ENCODE peak calls at places on chromosomes 11 and 22, in ten cellular contexts. One of them, this sample, is unnamed.

GRCh38 chr22:38068641-38069371 is 11.6 kb downstream of the PICK1 start:
- DNase-seq in tibial artery: no peak
- DNase-seq in stimulated activated CD8-positive, alpha-beta memory T cell treated with anti-CD3 and anti-CD28 coated beads, Interleukin-15, amount 100 ng/mL, for 4 hours: no peak
- DNase-seq in NCI-H146: no peak
- DNase-seq in RCC 7860: no peak
- DNase-seq in globus pallidus: no peak
- DNase-seq in astrocyte of the hippocampus: no peak
- DNase-seq in heart left ventricle: no peak
- DNase-seq in Calu3: no peak
- DNase-seq in fibroblast of pulmonary artery: no peak
- DNase-seq in this sample: no peak

GRCh38 chr11:1498262-1498661 is 11.7 kb upstream of the MOB2 start:
- DNase-seq in astrocyte of the hippocampus: no peak
- DNase-seq in heart left ventricle: no peak
- DNase-seq in RCC 7860: no peak
- DNase-seq in Calu3: no peak
- DNase-seq in stimulated activated CD8-positive, alpha-beta memory T cell treated with anti-CD3 and anti-CD28 coated beads, Interleukin-15, amount 100 ng/mL, for 4 hours: no peak
- DNase-seq in fibroblast of pulmonary artery: no peak
- DNase-seq in NCI-H146: no peak
- DNase-seq in tibial artery: peak
- DNase-seq in globus pallidus: no peak
- DNase-seq in this sample: no peak

GRCh38 chr11:67268036-67268683 is 1.9 kb downstream of the GRK2 start:
- DNase-seq in RCC 7860: no peak
- DNase-seq in fibroblast of pulmonary artery: no peak
- DNase-seq in NCI-H146: no peak
- DNase-seq in stimulated activated CD8-positive, alpha-beta memory T cell treated with anti-CD3 and anti-CD28 coated beads, Interleukin-15, amount 100 ng/mL, for 4 hours: no peak
- DNase-seq in heart left ventricle: peak
- DNase-seq in Calu3: no peak
- DNase-seq in tibial artery: peak
- DNase-seq in globus pallidus: no peak
- DNase-seq in astrocyte of the hippocampus: no peak
- DNase-seq in this sample: no peak

GRCh38 chr22:43142881-43143562 is at the start of gene MCAT:
- DNase-seq in NCI-H146: peak
- DNase-seq in stimulated activated CD8-positive, alpha-beta memory T cell treated with anti-CD3 and anti-CD28 coated beads, Interleukin-15, amount 100 ng/mL, for 4 hours: peak
- DNase-seq in fibroblast of pulmonary artery: peak
- DNase-seq in globus pallidus: peak
- DNase-seq in heart left ventricle: peak
- DNase-seq in tibial artery: peak
- DNase-seq in Calu3: peak
- DNase-seq in RCC 7860: peak
- DNase-seq in astrocyte of the hippocampus: peak
- DNase-seq in this sample: no peak

GRCh38 chr11:108871152-108871551 is 206.3 kb downstream of the DDX10 start:
- DNase-seq in globus pallidus: no peak
- DNase-seq in Calu3: peak
- DNase-seq in tibial artery: no peak
- DNase-seq in NCI-H146: peak
- DNase-seq in heart left ventricle: peak
- DNase-seq in stimulated activated CD8-positive, alpha-beta memory T cell treated with anti-CD3 and anti-CD28 coated beads, Interleukin-15, amount 100 ng/mL, for 4 hours: no peak
- DNase-seq in RCC 7860: peak
- DNase-seq in fibroblast of pulmonary artery: peak
- DNase-seq in astrocyte of the hippocampus: peak
- DNase-seq in this sample: no peak

GRCh38 chr22:47621253-47621652 is 858.8 kb downstream of the TBC1D22A start:
- DNase-seq in astrocyte of the hippocampus: no peak
- DNase-seq in fibroblast of pulmonary artery: no peak
- DNase-seq in tibial artery: no peak
- DNase-seq in Calu3: no peak
- DNase-seq in globus pallidus: no peak
- DNase-seq in NCI-H146: no peak
- DNase-seq in heart left ventricle: no peak
- DNase-seq in RCC 7860: no peak
- DNase-seq in stimulated activated CD8-positive, alpha-beta memory T cell treated with anti-CD3 and anti-CD28 coated beads, Interleukin-15, amount 100 ng/mL, for 4 hours: no peak
- DNase-seq in this sample: no peak

GRCh38 chr11:134478611-134479010 is 66.6 kb upstream of the B3GAT1 start:
- DNase-seq in RCC 7860: no peak
- DNase-seq in stimulated activated CD8-positive, alpha-beta memory T cell treated with anti-CD3 and anti-CD28 coated beads, Interleukin-15, amount 100 ng/mL, for 4 hours: no peak
- DNase-seq in tibial artery: no peak
- DNase-seq in heart left ventricle: no peak
- DNase-seq in globus pallidus: no peak
- DNase-seq in fibroblast of pulmonary artery: no peak
- DNase-seq in astrocyte of the hippocampus: no peak
- DNase-seq in Calu3: no peak
- DNase-seq in NCI-H146: no peak
- DNase-seq in this sample: no peak

GRCh38 chr22:22703715-22704114 is 59.3 kb downstream of the GGTLC2 start:
- DNase-seq in astrocyte of the hippocampus: no peak
- DNase-seq in stimulated activated CD8-positive, alpha-beta memory T cell treated with anti-CD3 and anti-CD28 coated beads, Interleukin-15, amount 100 ng/mL, for 4 hours: no peak
- DNase-seq in tibial artery: no peak
- DNase-seq in fibroblast of pulmonary artery: peak
- DNase-seq in globus pallidus: no peak
- DNase-seq in heart left ventricle: no peak
- DNase-seq in Calu3: no peak
- DNase-seq in NCI-H146: no peak
- DNase-seq in RCC 7860: no peak
- DNase-seq in this sample: no peak

GRCh38 chr11:57977709-57978108 is 46.0 kb upstream of the OR9Q1 start:
- DNase-seq in globus pallidus: no peak
- DNase-seq in fibroblast of pulmonary artery: no peak
- DNase-seq in Calu3: no peak
- DNase-seq in astrocyte of the hippocampus: no peak
- DNase-seq in stimulated activated CD8-positive, alpha-beta memory T cell treated with anti-CD3 and anti-CD28 coated beads, Interleukin-15, amount 100 ng/mL, for 4 hours: no peak
- DNase-seq in NCI-H146: no peak
- DNase-seq in RCC 7860: no peak
- DNase-seq in tibial artery: no peak
- DNase-seq in heart left ventricle: no peak
- DNase-seq in this sample: no peak

GRCh38 chr11:123382555-123383074 is 47.5 kb upstream of the GRAMD1B start:
- DNase-seq in heart left ventricle: no peak
- DNase-seq in Calu3: no peak
- DNase-seq in NCI-H146: no peak
- DNase-seq in globus pallidus: no peak
- DNase-seq in stimulated activated CD8-positive, alpha-beta memory T cell treated with anti-CD3 and anti-CD28 coated beads, Interleukin-15, amount 100 ng/mL, for 4 hours: no peak
- DNase-seq in tibial artery: no peak
- DNase-seq in RCC 7860: no peak
- DNase-seq in fibroblast of pulmonary artery: no peak
- DNase-seq in astrocyte of the hippocampus: no peak
- DNase-seq in this sample: no peak

GRCh38 chr11:81979444-81979843 is 754.2 kb downstream of the FAM181B start:
- DNase-seq in globus pallidus: no peak
- DNase-seq in astrocyte of the hippocampus: no peak
- DNase-seq in Calu3: no peak
- DNase-seq in stimulated activated CD8-positive, alpha-beta memory T cell treated with anti-CD3 and anti-CD28 coated beads, Interleukin-15, amount 100 ng/mL, for 4 hours: no peak
- DNase-seq in heart left ventricle: no peak
- DNase-seq in tibial artery: no peak
- DNase-seq in NCI-H146: no peak
- DNase-seq in RCC 7860: no peak
- DNase-seq in fibroblast of pulmonary artery: no peak
- DNase-seq in this sample: no peak

GRCh38 chr11:33869511-33870422 is 22.1 kb downstream of the LMO2 start:
- DNase-seq in astrocyte of the hippocampus: peak
- DNase-seq in tibial artery: peak
- DNase-seq in heart left ventricle: peak
- DNase-seq in NCI-H146: peak
- DNase-seq in RCC 7860: no peak
- DNase-seq in fibroblast of pulmonary artery: peak
- DNase-seq in stimulated activated CD8-positive, alpha-beta memory T cell treated with anti-CD3 and anti-CD28 coated beads, Interleukin-15, amount 100 ng/mL, for 4 hours: no peak
- DNase-seq in Calu3: peak
- DNase-seq in globus pallidus: peak
- DNase-seq in this sample: no peak

GRCh38 chr11:10208045-10208674 is 85.9 kb downstream of the SBF2 start:
- DNase-seq in RCC 7860: peak
- DNase-seq in stimulated activated CD8-positive, alpha-beta memory T cell treated with anti-CD3 and anti-CD28 coated beads, Interleukin-15, amount 100 ng/mL, for 4 hours: no peak
- DNase-seq in astrocyte of the hippocampus: peak
- DNase-seq in Calu3: peak
- DNase-seq in globus pallidus: peak
- DNase-seq in tibial artery: no peak
- DNase-seq in fibroblast of pulmonary artery: peak
- DNase-seq in NCI-H146: peak
- DNase-seq in heart left ventricle: no peak
- DNase-seq in this sample: peak

GRCh38 chr11:46332568-46333128 is 14.6 kb upstream of the DGKZ start:
- DNase-seq in RCC 7860: no peak
- DNase-seq in tibial artery: no peak
- DNase-seq in globus pallidus: no peak
- DNase-seq in stimulated activated CD8-positive, alpha-beta memory T cell treated with anti-CD3 and anti-CD28 coated beads, Interleukin-15, amount 100 ng/mL, for 4 hours: peak
- DNase-seq in NCI-H146: peak
- DNase-seq in heart left ventricle: no peak
- DNase-seq in astrocyte of the hippocampus: no peak
- DNase-seq in fibroblast of pulmonary artery: no peak
- DNase-seq in Calu3: no peak
- DNase-seq in this sample: no peak

GRCh38 chr11:110971110-110971509 is 258.9 kb upstream of the ARHGAP20 start:
- DNase-seq in NCI-H146: no peak
- DNase-seq in tibial artery: no peak
- DNase-seq in stimulated activated CD8-positive, alpha-beta memory T cell treated with anti-CD3 and anti-CD28 coated beads, Interleukin-15, amount 100 ng/mL, for 4 hours: no peak
- DNase-seq in astrocyte of the hippocampus: peak
- DNase-seq in globus pallidus: no peak
- DNase-seq in RCC 7860: no peak
- DNase-seq in heart left ventricle: no peak
- DNase-seq in Calu3: no peak
- DNase-seq in fibroblast of pulmonary artery: peak
- DNase-seq in this sample: peak

GRCh38 chr11:99422581-99423434 is 402.1 kb downstream of the CNTN5 start:
- DNase-seq in RCC 7860: no peak
- DNase-seq in stimulated activated CD8-positive, alpha-beta memory T cell treated with anti-CD3 and anti-CD28 coated beads, Interleukin-15, amount 100 ng/mL, for 4 hours: no peak
- DNase-seq in Calu3: no peak
- DNase-seq in heart left ventricle: no peak
- DNase-seq in tibial artery: no peak
- DNase-seq in globus pallidus: no peak
- DNase-seq in astrocyte of the hippocampus: no peak
- DNase-seq in NCI-H146: no peak
- DNase-seq in fibroblast of pulmonary artery: no peak
- DNase-seq in this sample: no peak

GRCh38 chr11:8383227-8383626 is 119.5 kb upstream of the LMO1 start:
- DNase-seq in Calu3: no peak
- DNase-seq in NCI-H146: no peak
- DNase-seq in globus pallidus: no peak
- DNase-seq in astrocyte of the hippocampus: no peak
- DNase-seq in heart left ventricle: no peak
- DNase-seq in fibroblast of pulmonary artery: no peak
- DNase-seq in stimulated activated CD8-positive, alpha-beta memory T cell treated with anti-CD3 and anti-CD28 coated beads, Interleukin-15, amount 100 ng/mL, for 4 hours: no peak
- DNase-seq in RCC 7860: no peak
- DNase-seq in tibial artery: no peak
- DNase-seq in this sample: no peak

GRCh38 chr11:12272821-12273617 is 104.4 kb upstream of the PARVA start:
- DNase-seq in astrocyte of the hippocampus: peak
- DNase-seq in tibial artery: no peak
- DNase-seq in fibroblast of pulmonary artery: peak
- DNase-seq in Calu3: no peak
- DNase-seq in heart left ventricle: no peak
- DNase-seq in stimulated activated CD8-positive, alpha-beta memory T cell treated with anti-CD3 and anti-CD28 coated beads, Interleukin-15, amount 100 ng/mL, for 4 hours: no peak
- DNase-seq in NCI-H146: no peak
- DNase-seq in globus pallidus: no peak
- DNase-seq in RCC 7860: peak
- DNase-seq in this sample: no peak

GRCh38 chr11:4543561-4543960 is 1.4 kb upstream of the OR52M1 start:
- DNase-seq in fibroblast of pulmonary artery: peak
- DNase-seq in NCI-H146: no peak
- DNase-seq in Calu3: no peak
- DNase-seq in astrocyte of the hippocampus: no peak
- DNase-seq in RCC 7860: no peak
- DNase-seq in stimulated activated CD8-positive, alpha-beta memory T cell treated with anti-CD3 and anti-CD28 coated beads, Interleukin-15, amount 100 ng/mL, for 4 hours: no peak
- DNase-seq in globus pallidus: no peak
- DNase-seq in tibial artery: no peak
- DNase-seq in heart left ventricle: no peak
- DNase-seq in this sample: no peak

GRCh38 chr11:123450593-123450992 is 20.5 kb downstream of the GRAMD1B start:
- DNase-seq in tibial artery: no peak
- DNase-seq in stimulated activated CD8-positive, alpha-beta memory T cell treated with anti-CD3 and anti-CD28 coated beads, Interleukin-15, amount 100 ng/mL, for 4 hours: no peak
- DNase-seq in astrocyte of the hippocampus: peak
- DNase-seq in Calu3: no peak
- DNase-seq in fibroblast of pulmonary artery: peak
- DNase-seq in globus pallidus: no peak
- DNase-seq in NCI-H146: no peak
- DNase-seq in heart left ventricle: peak
- DNase-seq in RCC 7860: no peak
- DNase-seq in this sample: no peak

GRCh38 chr11:130908061-130908460 is 8.2 kb downstream of the SNX19 start:
- DNase-seq in globus pallidus: no peak
- DNase-seq in astrocyte of the hippocampus: peak
- DNase-seq in tibial artery: no peak
- DNase-seq in fibroblast of pulmonary artery: no peak
- DNase-seq in RCC 7860: no peak
- DNase-seq in Calu3: no peak
- DNase-seq in heart left ventricle: no peak
- DNase-seq in NCI-H146: no peak
- DNase-seq in stimulated activated CD8-positive, alpha-beta memory T cell treated with anti-CD3 and anti-CD28 coated beads, Interleukin-15, amount 100 ng/mL, for 4 hours: no peak
- DNase-seq in this sample: no peak

GRCh38 chr11:132177106-132177505 is 806.7 kb downstream of the NTM start:
- DNase-seq in NCI-H146: no peak
- DNase-seq in Calu3: no peak
- DNase-seq in tibial artery: no peak
- DNase-seq in stimulated activated CD8-positive, alpha-beta memory T cell treated with anti-CD3 and anti-CD28 coated beads, Interleukin-15, amount 100 ng/mL, for 4 hours: no peak
- DNase-seq in RCC 7860: no peak
- DNase-seq in globus pallidus: peak
- DNase-seq in astrocyte of the hippocampus: peak
- DNase-seq in heart left ventricle: no peak
- DNase-seq in fibroblast of pulmonary artery: peak
- DNase-seq in this sample: no peak

GRCh38 chr11:106585061-106585460 is 433.2 kb downstream of the GUCY1A2 start:
- DNase-seq in Calu3: no peak
- DNase-seq in heart left ventricle: no peak
- DNase-seq in NCI-H146: no peak
- DNase-seq in tibial artery: no peak
- DNase-seq in RCC 7860: peak
- DNase-seq in stimulated activated CD8-positive, alpha-beta memory T cell treated with anti-CD3 and anti-CD28 coated beads, Interleukin-15, amount 100 ng/mL, for 4 hours: no peak
- DNase-seq in fibroblast of pulmonary artery: peak
- DNase-seq in astrocyte of the hippocampus: peak
- DNase-seq in globus pallidus: no peak
- DNase-seq in this sample: no peak

GRCh38 chr11:109236188-109236587 is 185.8 kb upstream of the C11orf87 start:
- DNase-seq in heart left ventricle: no peak
- DNase-seq in RCC 7860: no peak
- DNase-seq in Calu3: no peak
- DNase-seq in NCI-H146: no peak
- DNase-seq in stimulated activated CD8-positive, alpha-beta memory T cell treated with anti-CD3 and anti-CD28 coated beads, Interleukin-15, amount 100 ng/mL, for 4 hours: no peak
- DNase-seq in fibroblast of pulmonary artery: no peak
- DNase-seq in globus pallidus: no peak
- DNase-seq in astrocyte of the hippocampus: no peak
- DNase-seq in tibial artery: no peak
- DNase-seq in this sample: no peak

GRCh38 chr11:123188508-123189165 is 6.4 kb downstream of the CLMP start:
- DNase-seq in NCI-H146: no peak
- DNase-seq in Calu3: peak
- DNase-seq in stimulated activated CD8-positive, alpha-beta memory T cell treated with anti-CD3 and anti-CD28 coated beads, Interleukin-15, amount 100 ng/mL, for 4 hours: no peak
- DNase-seq in RCC 7860: peak
- DNase-seq in astrocyte of the hippocampus: peak
- DNase-seq in globus pallidus: peak
- DNase-seq in fibroblast of pulmonary artery: peak
- DNase-seq in heart left ventricle: no peak
- DNase-seq in tibial artery: no peak
- DNase-seq in this sample: no peak

GRCh38 chr11:78822931-78823423 is 248.3 kb upstream of the NARS2 start:
- DNase-seq in NCI-H146: no peak
- DNase-seq in fibroblast of pulmonary artery: no peak
- DNase-seq in RCC 7860: no peak
- DNase-seq in globus pallidus: no peak
- DNase-seq in astrocyte of the hippocampus: no peak
- DNase-seq in Calu3: no peak
- DNase-seq in heart left ventricle: peak
- DNase-seq in tibial artery: no peak
- DNase-seq in stimulated activated CD8-positive, alpha-beta memory T cell treated with anti-CD3 and anti-CD28 coated beads, Interleukin-15, amount 100 ng/mL, for 4 hours: no peak
- DNase-seq in this sample: no peak

GRCh38 chr11:28137832-28138231 is 29.6 kb downstream of the METTL15 start:
- DNase-seq in RCC 7860: no peak
- DNase-seq in Calu3: no peak
- DNase-seq in globus pallidus: no peak
- DNase-seq in tibial artery: no peak
- DNase-seq in heart left ventricle: no peak
- DNase-seq in fibroblast of pulmonary artery: no peak
- DNase-seq in NCI-H146: no peak
- DNase-seq in astrocyte of the hippocampus: no peak
- DNase-seq in stimulated activated CD8-positive, alpha-beta memory T cell treated with anti-CD3 and anti-CD28 coated beads, Interleukin-15, amount 100 ng/mL, for 4 hours: no peak
- DNase-seq in this sample: no peak

GRCh38 chr11:61293869-61294716 is 1.0 kb downstream of the VWCE start:
- DNase-seq in RCC 7860: no peak
- DNase-seq in stimulated activated CD8-positive, alpha-beta memory T cell treated with anti-CD3 and anti-CD28 coated beads, Interleukin-15, amount 100 ng/mL, for 4 hours: peak
- DNase-seq in astrocyte of the hippocampus: peak
- DNase-seq in heart left ventricle: peak
- DNase-seq in Calu3: peak
- DNase-seq in tibial artery: peak
- DNase-seq in globus pallidus: no peak
- DNase-seq in fibroblast of pulmonary artery: peak
- DNase-seq in NCI-H146: peak
- DNase-seq in this sample: no peak